ENCODE peak calls at places on chromosomes 7 and 10, in seven cellular contexts. One of them, this sample, is unnamed.
A peak's percentile ranks its signal among the peaks of the same experiment; 100 is the strongest.

GRCh38 chr7:22864301-22864700 is 41.7 kb upstream of the TOMM7 start:
- DNase-seq in CD8-positive, alpha-beta T cell: no peak
- DNase-seq in thoracic aorta: no peak
- DNase-seq in neural crest cell: no peak
- DNase-seq in left ventricle myocardium inferior: no peak
- DNase-seq in BJ: no peak
- DNase-seq in psoas muscle: no peak
- DNase-seq in this sample: no peak

GRCh38 chr7:92244803-92245486 is 769 bp downstream of the KRIT1 start:
- DNase-seq in CD8-positive, alpha-beta T cell: no peak
- DNase-seq in thoracic aorta: no peak
- DNase-seq in neural crest cell: no peak
- DNase-seq in left ventricle myocardium inferior: no peak
- DNase-seq in BJ: no peak
- DNase-seq in psoas muscle: no peak
- DNase-seq in this sample: no peak

GRCh38 chr7:78953090-78953489 is 500.4 kb downstream of the MAGI2 start:
- DNase-seq in CD8-positive, alpha-beta T cell: no peak
- DNase-seq in thoracic aorta: no peak
- DNase-seq in neural crest cell: no peak
- DNase-seq in left ventricle myocardium inferior: no peak
- DNase-seq in BJ: peak; percentile 25
- DNase-seq in psoas muscle: no peak
- DNase-seq in this sample: no peak

GRCh38 chr10:20267734-20268133 is 451.5 kb downstream of the PLXDC2 start:
- DNase-seq in CD8-positive, alpha-beta T cell: no peak
- DNase-seq in thoracic aorta: no peak
- DNase-seq in neural crest cell: no peak
- DNase-seq in left ventricle myocardium inferior: no peak
- DNase-seq in BJ: no peak
- DNase-seq in psoas muscle: no peak
- DNase-seq in this sample: no peak

GRCh38 chr10:122373108-122373507 is 1.4 kb upstream of the PLEKHA1 start:
- DNase-seq in CD8-positive, alpha-beta T cell: no peak
- DNase-seq in thoracic aorta: no peak
- DNase-seq in neural crest cell: no peak
- DNase-seq in left ventricle myocardium inferior: no peak
- DNase-seq in BJ: no peak
- DNase-seq in psoas muscle: no peak
- DNase-seq in this sample: peak; percentile 20

GRCh38 chr7:70645876-70646336 is 486.0 kb upstream of the GALNT17 start:
- DNase-seq in CD8-positive, alpha-beta T cell: no peak
- DNase-seq in thoracic aorta: no peak
- DNase-seq in neural crest cell: no peak
- DNase-seq in left ventricle myocardium inferior: no peak
- DNase-seq in BJ: no peak
- DNase-seq in psoas muscle: no peak
- DNase-seq in this sample: no peak

GRCh38 chr10:73471226-73471625 is 24.6 kb downstream of the PPP3CB start:
- DNase-seq in CD8-positive, alpha-beta T cell: no peak
- DNase-seq in thoracic aorta: no peak
- DNase-seq in neural crest cell: no peak
- DNase-seq in left ventricle myocardium inferior: no peak
- DNase-seq in BJ: no peak
- DNase-seq in psoas muscle: no peak
- DNase-seq in this sample: no peak

GRCh38 chr10:11782793-11783557 is 40.2 kb upstream of the PROSER2 start:
- DNase-seq in CD8-positive, alpha-beta T cell: no peak
- DNase-seq in thoracic aorta: no peak
- DNase-seq in neural crest cell: peak; percentile 12
- DNase-seq in left ventricle myocardium inferior: no peak
- DNase-seq in BJ: no peak
- DNase-seq in psoas muscle: no peak
- DNase-seq in this sample: peak; percentile 18

GRCh38 chr7:69781412-69781846 is 183.2 kb downstream of the AUTS2 start:
- DNase-seq in CD8-positive, alpha-beta T cell: no peak
- DNase-seq in thoracic aorta: no peak
- DNase-seq in neural crest cell: no peak
- DNase-seq in left ventricle myocardium inferior: peak; percentile 25
- DNase-seq in BJ: no peak
- DNase-seq in psoas muscle: peak; percentile 23
- DNase-seq in this sample: no peak

GRCh38 chr10:63711866-63712716 is 190.9 kb downstream of the REEP3 start:
- DNase-seq in CD8-positive, alpha-beta T cell: no peak
- DNase-seq in thoracic aorta: peak; percentile 91
- DNase-seq in neural crest cell: no peak
- DNase-seq in left ventricle myocardium inferior: peak; percentile 93
- DNase-seq in BJ: peak; percentile 87
- DNase-seq in psoas muscle: peak; percentile 90
- DNase-seq in this sample: no peak

GRCh38 chr10:52353960-52354394 is 39.9 kb downstream of the DKK1 start:
- DNase-seq in CD8-positive, alpha-beta T cell: no peak
- DNase-seq in thoracic aorta: no peak
- DNase-seq in neural crest cell: no peak
- DNase-seq in left ventricle myocardium inferior: no peak
- DNase-seq in BJ: peak; percentile 82
- DNase-seq in psoas muscle: no peak
- DNase-seq in this sample: no peak

GRCh38 chr7:70289067-70289466 is 690.8 kb downstream of the AUTS2 start:
- DNase-seq in CD8-positive, alpha-beta T cell: no peak
- DNase-seq in thoracic aorta: no peak
- DNase-seq in neural crest cell: no peak
- DNase-seq in left ventricle myocardium inferior: no peak
- DNase-seq in BJ: no peak
- DNase-seq in psoas muscle: no peak
- DNase-seq in this sample: no peak

GRCh38 chr7:92621026-92621540 is 30.9 kb upstream of the FAM133B start:
- DNase-seq in CD8-positive, alpha-beta T cell: peak; percentile 81
- DNase-seq in thoracic aorta: no peak
- DNase-seq in neural crest cell: peak; percentile 57
- DNase-seq in left ventricle myocardium inferior: peak; percentile 28
- DNase-seq in BJ: peak; percentile 52
- DNase-seq in psoas muscle: peak; percentile 27
- DNase-seq in this sample: peak; percentile 51

GRCh38 chr7:27586825-27587224 is 75.9 kb downstream of the HIBADH start:
- DNase-seq in CD8-positive, alpha-beta T cell: no peak
- DNase-seq in thoracic aorta: no peak
- DNase-seq in neural crest cell: no peak
- DNase-seq in left ventricle myocardium inferior: no peak
- DNase-seq in BJ: no peak
- DNase-seq in psoas muscle: peak; percentile 53
- DNase-seq in this sample: no peak

GRCh38 chr10:3972460-3973366 is 187.7 kb upstream of the KLF6 start:
- DNase-seq in CD8-positive, alpha-beta T cell: peak; percentile 44
- DNase-seq in thoracic aorta: no peak
- DNase-seq in neural crest cell: no peak
- DNase-seq in left ventricle myocardium inferior: no peak
- DNase-seq in BJ: no peak
- DNase-seq in psoas muscle: no peak
- DNase-seq in this sample: no peak

GRCh38 chr10:46223064-46223480 is 63.7 kb upstream of the ANTXRL start:
- DNase-seq in CD8-positive, alpha-beta T cell: no peak
- DNase-seq in thoracic aorta: no peak
- DNase-seq in neural crest cell: no peak
- DNase-seq in left ventricle myocardium inferior: no peak
- DNase-seq in BJ: no peak
- DNase-seq in psoas muscle: no peak
- DNase-seq in this sample: no peak
- TF ChIP-seq CTCF in CD8-positive, alpha-beta T cell: no peak
- TF ChIP-seq CTCF in thoracic aorta: no peak
- TF ChIP-seq CTCF in neural crest cell: no peak
- TF ChIP-seq CTCF in left ventricle myocardium inferior: no peak
- TF ChIP-seq CTCF in BJ: no peak
- TF ChIP-seq CTCF in psoas muscle: no peak
- TF ChIP-seq CTCF in this sample: no peak

GRCh38 chr7:141674702-141675101 is 27.3 kb downstream of the DENND11 start:
- DNase-seq in CD8-positive, alpha-beta T cell: no peak
- DNase-seq in thoracic aorta: no peak
- DNase-seq in neural crest cell: peak; percentile 34
- DNase-seq in left ventricle myocardium inferior: no peak
- DNase-seq in BJ: no peak
- DNase-seq in psoas muscle: no peak
- DNase-seq in this sample: peak; percentile 20
- TF ChIP-seq CTCF in CD8-positive, alpha-beta T cell: peak; percentile 28
- TF ChIP-seq CTCF in thoracic aorta: peak; percentile 11
- TF ChIP-seq CTCF in neural crest cell: peak; percentile 63
- TF ChIP-seq CTCF in left ventricle myocardium inferior: peak; percentile 45
- TF ChIP-seq CTCF in BJ: no peak
- TF ChIP-seq CTCF in psoas muscle: peak; percentile 9
- TF ChIP-seq CTCF in this sample: peak; percentile 25

GRCh38 chr7:105934577-105935185 is 28.4 kb upstream of the CDHR3 start:
- DNase-seq in CD8-positive, alpha-beta T cell: no peak
- DNase-seq in thoracic aorta: no peak
- DNase-seq in neural crest cell: no peak
- DNase-seq in left ventricle myocardium inferior: no peak
- DNase-seq in BJ: no peak
- DNase-seq in psoas muscle: no peak
- DNase-seq in this sample: peak; percentile 9
- TF ChIP-seq CTCF in CD8-positive, alpha-beta T cell: no peak
- TF ChIP-seq CTCF in thoracic aorta: no peak
- TF ChIP-seq CTCF in neural crest cell: no peak
- TF ChIP-seq CTCF in left ventricle myocardium inferior: peak; percentile 63
- TF ChIP-seq CTCF in BJ: peak; percentile 33
- TF ChIP-seq CTCF in psoas muscle: no peak
- TF ChIP-seq CTCF in this sample: peak; percentile 25

GRCh38 chr7:44709945-44710596 is 38.6 kb upstream of the ZMIZ2 start:
- DNase-seq in CD8-positive, alpha-beta T cell: no peak
- DNase-seq in thoracic aorta: no peak
- DNase-seq in neural crest cell: no peak
- DNase-seq in left ventricle myocardium inferior: no peak
- DNase-seq in BJ: no peak
- DNase-seq in psoas muscle: no peak
- DNase-seq in this sample: no peak
- TF ChIP-seq CTCF in CD8-positive, alpha-beta T cell: no peak
- TF ChIP-seq CTCF in thoracic aorta: no peak
- TF ChIP-seq CTCF in neural crest cell: no peak
- TF ChIP-seq CTCF in left ventricle myocardium inferior: no peak
- TF ChIP-seq CTCF in BJ: no peak
- TF ChIP-seq CTCF in psoas muscle: no peak
- TF ChIP-seq CTCF in this sample: no peak

GRCh38 chr7:26567263-26567662 is 275.6 kb downstream of the SNX10 start:
- DNase-seq in CD8-positive, alpha-beta T cell: no peak
- DNase-seq in thoracic aorta: no peak
- DNase-seq in neural crest cell: no peak
- DNase-seq in left ventricle myocardium inferior: no peak
- DNase-seq in BJ: no peak
- DNase-seq in psoas muscle: no peak
- DNase-seq in this sample: no peak

GRCh38 chr7:26560857-26561256 is 269.2 kb downstream of the SNX10 start:
- DNase-seq in CD8-positive, alpha-beta T cell: no peak
- DNase-seq in thoracic aorta: no peak
- DNase-seq in neural crest cell: no peak
- DNase-seq in left ventricle myocardium inferior: no peak
- DNase-seq in BJ: no peak
- DNase-seq in psoas muscle: no peak
- DNase-seq in this sample: no peak

GRCh38 chr7:26562841-26563240 is 271.2 kb downstream of the SNX10 start:
- DNase-seq in CD8-positive, alpha-beta T cell: no peak
- DNase-seq in thoracic aorta: no peak
- DNase-seq in neural crest cell: no peak
- DNase-seq in left ventricle myocardium inferior: no peak
- DNase-seq in BJ: no peak
- DNase-seq in psoas muscle: no peak
- DNase-seq in this sample: no peak
- TF ChIP-seq CTCF in CD8-positive, alpha-beta T cell: no peak
- TF ChIP-seq CTCF in thoracic aorta: no peak
- TF ChIP-seq CTCF in neural crest cell: peak; percentile 18
- TF ChIP-seq CTCF in left ventricle myocardium inferior: no peak
- TF ChIP-seq CTCF in BJ: no peak
- TF ChIP-seq CTCF in psoas muscle: no peak
- TF ChIP-seq CTCF in this sample: no peak

GRCh38 chr10:7085913-7086589 is 324.8 kb downstream of the SFMBT2 start:
- DNase-seq in CD8-positive, alpha-beta T cell: no peak
- DNase-seq in thoracic aorta: no peak
- DNase-seq in neural crest cell: no peak
- DNase-seq in left ventricle myocardium inferior: no peak
- DNase-seq in BJ: no peak
- DNase-seq in psoas muscle: no peak
- DNase-seq in this sample: peak; percentile 12
- TF ChIP-seq CTCF in CD8-positive, alpha-beta T cell: no peak
- TF ChIP-seq CTCF in thoracic aorta: no peak
- TF ChIP-seq CTCF in neural crest cell: no peak
- TF ChIP-seq CTCF in left ventricle myocardium inferior: peak; percentile 31
- TF ChIP-seq CTCF in BJ: peak; percentile 20
- TF ChIP-seq CTCF in psoas muscle: peak; percentile 37
- TF ChIP-seq CTCF in this sample: no peak